ENCODE peak calls at places on chromosome X, in seven cellular contexts. E is omental fat pad; K is choroid plexus epithelial cell; A is spleen; R is stimulated activated CD8-positive, alpha-beta memory T cell treated with anti-CD3 and anti-CD28 coated beads, Interleukin-15, amount 100 ng/mL, for 24 hours; D is non-pigmented ciliary epithelial cell; T is NB4. S is an unnamed sample.

GRCh38 chrX:71814123-71814912 is 51.2 kb downstream of the CXorf49B start:
- DNase-seq in A (peak), E (no peak), K (no peak), R (no peak), D (no peak), T (no peak), S (no peak)

GRCh38 chrX:109352121-109352556 is 129.7 kb downstream of the GUCY2F start:
- DNase-seq in A (no peak), K (peak), D (no peak), T (peak), E (no peak), R (no peak), S (no peak)

GRCh38 chrX:49995021-49995731 is 72.8 kb downstream of the CLCN5 start:
- DNase-seq in E (no peak), A (no peak), T (no peak), D (no peak), R (no peak), K (peak), S (no peak)

GRCh38 chrX:103817502-103817901 is 14.6 kb downstream of the RAB9B start:
- DNase-seq in E (no peak), D (no peak), R (no peak), K (peak), T (peak), A (no peak), S (no peak)

GRCh38 chrX:39675619-39676018 is 422.1 kb downstream of the BCOR start:
- DNase-seq in R (no peak), K (no peak), A (no peak), D (no peak), T (no peak), E (no peak), S (no peak)

GRCh38 chrX:110734894-110735541 is 60.6 kb downstream of the CHRDL1 start:
- DNase-seq in E (no peak), A (no peak), D (peak), K (peak), T (no peak), R (no peak), S (no peak)

GRCh38 chrX:88325634-88326033 is 421.4 kb upstream of the CPXCR1 start:
- DNase-seq in E (no peak), A (no peak), K (no peak), D (no peak), T (peak), R (no peak), S (no peak)

GRCh38 chrX:1380672-1381233 is 11.2 kb downstream of the SLC25A6 start:
- DNase-seq in D (no peak), K (no peak), A (no peak), T (peak), R (no peak), E (no peak), S (no peak)

GRCh38 chrX:26558719-26559386 is 342.9 kb downstream of the MAGEB5 start:
- DNase-seq in T (no peak), E (no peak), D (no peak), R (no peak), A (peak), K (no peak), S (no peak)

GRCh38 chrX:8755116-8755515 is 23.2 kb upstream of the ANOS1 start:
- DNase-seq in T (peak), A (no peak), R (no peak), E (no peak), K (no peak), D (no peak), S (no peak)

GRCh38 chrX:103607385-103608304 is at the start of gene TCEAL3:
- DNase-seq in T (no peak), D (no peak), E (peak), R (no peak), A (peak), K (peak), S (peak)

GRCh38 chrX:119640621-119641020 is 34.4 kb upstream of the NKRF start:
- DNase-seq in E (no peak), K (no peak), A (no peak), R (no peak), T (peak), D (no peak), S (no peak)

GRCh38 chrX:107826286-107827136 is 845 bp downstream of the MID2 start:
- DNase-seq in A (peak), D (no peak), R (no peak), E (no peak), K (peak), T (peak), S (no peak)

GRCh38 chrX:129790808-129791207 is 11.1 kb downstream of the SASH3 start:
- DNase-seq in K (no peak), D (no peak), A (peak), T (no peak), E (no peak), R (no peak), S (no peak)

GRCh38 chrX:19513383-19513782 is 1.9 kb downstream of the MAP3K15 start:
- DNase-seq in T (peak), E (no peak), K (peak), D (no peak), A (peak), R (no peak), S (no peak)

GRCh38 chrX:45714864-45715263 is 514.2 kb upstream of the DIPK2B start:
- DNase-seq in A (no peak), D (no peak), T (peak), R (no peak), E (no peak), K (peak), S (no peak)

GRCh38 chrX:133979641-133980230 is 5.7 kb downstream of the GPC3 start:
- DNase-seq in A (no peak), K (no peak), D (no peak), E (no peak), R (no peak), T (no peak), S (no peak)

GRCh38 chrX:13398839-13399238 is 79.0 kb upstream of the ATXN3L start:
- DNase-seq in D (no peak), R (no peak), T (no peak), E (no peak), K (no peak), A (no peak), S (no peak)

GRCh38 chrX:63434665-63435064 is 83.5 kb upstream of the SPIN4 start:
- DNase-seq in T (no peak), E (no peak), D (no peak), A (no peak), K (no peak), R (no peak), S (no peak)

GRCh38 chrX:133668225-133668931 is 253.1 kb upstream of the GPC4 start:
- DNase-seq in T (no peak), A (no peak), D (no peak), R (no peak), K (peak), E (no peak), S (no peak)

GRCh38 chrX:19183777-19184485 is 61.7 kb upstream of the ADGRG2 start:
- DNase-seq in R (no peak), T (no peak), A (no peak), E (no peak), D (no peak), K (no peak), S (no peak)

GRCh38 chrX:140709421-140709846 is at the start of gene LINC00632:
- DNase-seq in D (no peak), A (no peak), T (no peak), E (no peak), K (no peak), R (no peak), S (no peak)

GRCh38 chrX:104318330-104319009 is 63.7 kb upstream of the ESX1 start:
- DNase-seq in R (no peak), T (no peak), D (no peak), A (no peak), E (no peak), K (peak), S (no peak)

GRCh38 chrX:67500617-67501016 is 43.2 kb upstream of the AR start:
- DNase-seq in A (no peak), T (no peak), E (no peak), R (no peak), K (no peak), D (no peak), S (no peak)